ENCODE peak calls at places on chromosome 4, in eight cellular contexts. J is MM.1S, D is neuronal stem cell, H is GM23248, E is HepG2, N is H9, X is GM23338, Y is endothelial cell of umbilical vein. F is an unnamed sample.

GRCh38 chr4:148914734-148915133 is 472.5 kb upstream of the NR3C2 start:
- DNase-seq in X (no peak), D (no peak), N (no peak), Y (no peak), J (no peak), H (no peak), E (no peak), F (no peak)

GRCh38 chr4:1130318-1131186 is 17.2 kb upstream of the RNF212 start:
- DNase-seq in N (peak), E (peak), J (peak), H (peak), X (peak), Y (peak), D (peak), F (peak)

GRCh38 chr4:184528713-184529112 is 54.4 kb upstream of the IRF2 start:
- DNase-seq in H (no peak), N (no peak), E (no peak), X (no peak), J (no peak), Y (no peak), D (no peak), F (no peak)

GRCh38 chr4:167233523-167234387 is 539 bp downstream of the SPOCK3 start:
- DNase-seq in D (peak), E (no peak), Y (peak), J (no peak), N (peak), X (peak), H (peak), F (peak)

GRCh38 chr4:123361195-123361861 is 35.3 kb upstream of the SPRY1 start:
- DNase-seq in J (no peak), X (no peak), H (peak), E (no peak), D (no peak), Y (peak), N (no peak), F (peak)

GRCh38 chr4:94488667-94489066 is 36.9 kb downstream of the PDLIM5 start:
- DNase-seq in H (peak), Y (no peak), N (no peak), E (no peak), X (no peak), D (no peak), J (no peak), F (peak)

GRCh38 chr4:83340692-83341343 is 6.2 kb upstream of the HPSE start:
- DNase-seq in H (no peak), N (no peak), Y (no peak), X (no peak), D (no peak), J (peak), E (no peak), F (no peak)

GRCh38 chr4:56320293-56320692 is 67.0 kb downstream of the AASDH start:
- DNase-seq in Y (no peak), X (no peak), J (no peak), H (peak), N (no peak), D (no peak), E (no peak), F (no peak)

GRCh38 chr4:25725870-25726269 is 70.2 kb downstream of the SLC34A2 start:
- DNase-seq in D (no peak), J (no peak), E (no peak), N (no peak), Y (no peak), X (no peak), H (no peak), F (no peak)

GRCh38 chr4:98688416-98689290 is 30.2 kb upstream of the TSPAN5 start:
- DNase-seq in H (peak), Y (peak), J (peak), X (no peak), D (no peak), N (no peak), E (peak), F (peak)

GRCh38 chr4:153420361-153420760 is 45.8 kb upstream of the TMEM131L start:
- DNase-seq in N (no peak), X (no peak), H (no peak), D (no peak), J (no peak), Y (no peak), E (no peak), F (no peak)

GRCh38 chr4:76559236-76560071 is 124.4 kb downstream of the SHROOM3 start:
- DNase-seq in D (peak), Y (no peak), E (no peak), X (peak), N (no peak), J (no peak), H (no peak), F (no peak)

GRCh38 chr4:149690726-149691125 is 124.9 kb downstream of the IQCM start:
- DNase-seq in Y (no peak), N (no peak), X (peak), E (no peak), H (no peak), J (no peak), D (no peak), F (no peak)

GRCh38 chr4:113442821-113443220 is 318.7 kb downstream of the CAMK2D start:
- DNase-seq in Y (no peak), J (no peak), H (no peak), X (no peak), D (no peak), N (no peak), E (no peak), F (no peak)

GRCh38 chr4:76447326-76447954 is 12.4 kb downstream of the SHROOM3 start:
- DNase-seq in J (no peak), E (no peak), N (no peak), H (peak), Y (peak), D (no peak), X (no peak), F (peak)

GRCh38 chr4:8315343-8316250 is 46.0 kb downstream of the HTRA3 start:
- DNase-seq in D (peak), E (peak), J (peak), Y (peak), X (peak), H (peak), N (peak), F (peak)

GRCh38 chr4:3441501-3442459 is at the start of gene HGFAC:
- DNase-seq in E (peak), Y (no peak), D (no peak), N (no peak), H (peak), J (no peak), X (no peak), F (no peak)

DNA sequence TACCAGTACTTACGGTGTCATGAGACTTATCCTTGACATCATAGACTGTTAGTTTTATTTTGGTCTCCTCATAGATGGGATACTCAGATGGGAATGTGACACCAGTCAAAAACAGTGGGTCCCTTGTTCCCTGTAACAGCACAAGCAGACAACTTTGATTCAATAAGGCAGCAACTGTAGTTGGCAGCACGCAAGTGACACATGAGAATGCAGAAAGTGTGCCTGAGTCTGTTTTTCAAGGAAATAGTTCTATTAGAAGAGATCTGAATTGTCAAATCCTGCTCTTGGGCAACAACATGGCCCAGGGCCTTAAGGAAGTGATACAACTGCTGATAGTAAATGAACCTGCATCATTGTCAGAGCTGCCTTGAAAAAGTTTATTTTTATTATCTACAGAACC is 443.2 kb downstream of the INPP4B start:
- DNase-seq in E (no peak), J (no peak), D (no peak), Y (peak), X (no peak), H (peak), N (no peak), F (no peak)
- H2AFZ ChIP-seq in E (no peak), J (no peak), D (peak), Y (no peak), X (peak), H (peak), N (no peak), F (no peak)

DNA sequence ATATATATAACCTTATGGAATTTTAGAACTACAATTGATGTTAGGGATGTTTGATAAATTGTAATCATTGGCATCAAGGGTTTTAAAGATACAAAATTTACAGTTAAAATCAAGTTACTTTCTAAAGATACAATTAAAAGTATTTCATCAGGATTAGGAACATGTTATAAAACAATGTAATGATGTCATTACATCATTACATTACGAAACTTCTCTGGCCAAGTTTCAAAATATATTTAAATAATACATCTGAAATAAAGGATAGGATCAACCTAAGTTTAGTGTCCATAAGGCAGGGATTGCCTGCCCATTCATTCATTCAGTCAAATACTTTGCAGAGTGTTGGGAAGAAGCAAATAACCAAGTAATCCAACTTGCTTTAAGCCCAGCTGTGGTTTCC is 75.1 kb downstream of the TENM3 start:
- DNase-seq in Y (no peak), D (no peak), X (no peak), J (no peak), N (no peak), H (no peak), E (no peak), F (no peak)
- H2AFZ ChIP-seq in Y (no peak), D (no peak), X (no peak), J (no peak), N (no peak), H (no peak), E (no peak), F (no peak)

GRCh38 chr4:91028223-91028622 is 901.0 kb downstream of the CCSER1 start:
- DNase-seq in J (no peak), N (no peak), Y (no peak), X (no peak), H (no peak), E (no peak), D (no peak), F (no peak)

DNA sequence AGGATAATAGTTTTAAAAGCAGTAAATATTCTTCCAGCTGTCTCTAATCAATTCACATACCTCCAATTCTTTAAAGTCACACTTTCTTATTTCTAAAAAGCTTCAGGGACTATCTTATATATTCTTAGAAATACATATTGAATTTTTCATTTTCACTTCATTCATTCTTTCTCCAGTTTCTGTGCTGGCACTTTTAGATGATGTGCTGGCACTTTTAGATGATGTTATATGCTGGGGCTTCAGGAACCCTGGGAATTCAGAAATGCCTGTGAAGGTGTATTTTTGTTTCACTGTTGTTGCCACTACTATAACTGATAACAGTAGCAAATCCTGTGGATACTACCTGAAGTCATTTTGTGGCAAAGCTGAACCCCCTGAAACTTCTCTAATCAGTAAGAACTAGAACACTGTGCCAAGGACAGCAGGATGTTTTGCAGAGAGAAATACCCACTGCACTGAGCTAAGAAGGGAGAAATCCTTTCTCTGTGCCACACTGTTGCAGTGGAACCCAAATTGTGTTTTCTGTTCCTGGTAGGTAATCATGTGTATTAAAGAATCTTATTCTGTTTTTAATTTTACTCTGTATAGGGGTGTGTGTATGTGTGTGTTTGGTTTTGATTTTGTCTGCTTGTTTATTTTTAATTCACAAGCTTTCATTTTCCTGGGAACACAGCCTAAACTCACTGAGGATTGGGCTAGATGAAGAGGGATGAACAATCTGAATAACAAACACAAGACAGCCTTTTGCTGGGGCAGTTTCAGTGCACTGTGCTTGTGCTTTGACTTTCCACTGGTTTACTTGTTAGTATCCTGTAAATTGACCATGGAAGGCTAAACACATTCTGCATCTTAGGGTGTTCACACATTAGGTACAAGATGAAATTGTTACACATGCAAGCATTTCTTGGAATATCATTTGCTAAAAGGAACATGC is 898.3 kb downstream of the CCSER1 start:
- DNase-seq in J (no peak), D (no peak), X (no peak), Y (no peak), N (no peak), H (no peak), E (no peak), F (no peak)
- H2AFZ ChIP-seq in J (no peak), D (no peak), X (peak), Y (no peak), N (no peak), H (no peak), E (no peak), F (no peak)

GRCh38 chr4:187235456-187236170 is 512.0 kb upstream of the FAT1 start:
- DNase-seq in J (no peak), Y (no peak), X (no peak), D (no peak), N (no peak), H (no peak), E (no peak), F (peak)

GRCh38 chr4:187232796-187233195 is 509.1 kb upstream of the FAT1 start:
- DNase-seq in D (no peak), N (no peak), J (no peak), X (no peak), E (no peak), Y (no peak), H (no peak), F (no peak)

GRCh38 chr4:187232201-187232600 is 508.5 kb upstream of the FAT1 start:
- DNase-seq in Y (no peak), H (no peak), J (no peak), N (no peak), X (no peak), D (no peak), E (no peak), F (no peak)

GRCh38 chr4:187238646-187239045 is 515.0 kb upstream of the FAT1 start:
- DNase-seq in D (no peak), Y (no peak), E (no peak), J (no peak), N (no peak), X (no peak), H (no peak), F (no peak)

DNA sequence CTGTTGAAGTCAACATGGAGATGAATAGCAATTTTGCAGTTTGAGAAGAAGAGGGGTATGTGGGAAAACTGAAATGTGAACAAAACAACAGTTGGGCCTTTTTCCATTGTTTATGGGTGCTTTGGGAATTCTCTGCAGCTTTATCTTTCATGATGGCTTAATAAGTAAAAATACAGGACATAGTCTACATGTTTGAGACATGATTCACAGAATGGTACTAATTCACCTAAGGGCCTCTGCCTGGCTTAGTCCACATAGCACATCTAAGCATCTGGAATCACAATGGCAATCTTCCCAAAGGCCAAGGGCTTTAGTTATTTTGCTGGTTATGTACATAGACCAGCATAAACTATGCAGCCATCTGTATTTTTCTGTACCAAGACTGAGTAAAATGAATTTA is 512.8 kb upstream of the FAT1 start:
- DNase-seq in D (no peak), Y (no peak), J (no peak), X (no peak), H (peak), E (no peak), N (no peak), F (peak)
- H2AFZ ChIP-seq in D (no peak), Y (no peak), J (no peak), X (peak), H (no peak), E (no peak), N (no peak), F (no peak)

DNA sequence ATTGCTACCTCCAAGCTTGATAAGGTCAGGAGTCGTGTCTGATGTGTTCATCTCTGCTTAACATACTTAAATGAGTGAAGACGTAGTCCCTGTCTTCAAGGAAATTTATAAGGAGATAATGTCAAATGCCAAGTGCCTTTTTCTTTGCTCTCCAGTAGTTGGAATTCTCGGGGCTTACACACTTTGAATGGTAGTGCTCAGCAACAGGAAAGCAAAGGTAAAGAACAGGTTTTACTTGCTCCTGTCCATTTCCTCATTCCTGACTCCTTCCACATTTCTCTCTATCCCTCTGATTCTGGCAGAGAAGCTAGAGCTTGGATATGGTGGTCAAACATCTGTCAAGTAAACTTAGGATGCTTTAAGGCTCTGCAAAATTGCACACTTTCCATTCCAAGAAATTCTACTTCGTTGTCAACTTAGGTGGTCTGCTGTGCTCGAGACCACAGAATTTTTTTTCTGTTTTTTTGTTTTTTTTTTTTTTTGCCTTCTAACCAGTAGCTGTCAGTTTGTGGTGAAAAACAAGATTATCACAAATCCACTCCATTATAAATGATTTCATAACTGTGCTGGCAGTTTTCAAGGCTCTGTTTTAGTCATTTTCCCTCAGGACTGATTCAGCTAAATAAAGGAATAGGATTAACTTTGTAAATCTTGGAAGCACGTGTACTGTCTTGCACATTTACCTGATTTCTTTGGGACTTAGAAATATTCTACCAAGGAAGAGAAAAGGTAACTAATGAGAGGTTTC is 180.8 kb upstream of the ANXA3 start:
- DNase-seq in X (peak), J (no peak), H (peak), E (no peak), Y (no peak), D (no peak), N (no peak), F (no peak)
- H2AFZ ChIP-seq in X (no peak), J (no peak), H (no peak), E (no peak), Y (no peak), D (no peak), N (no peak), F (no peak)

GRCh38 chr4:85474818-85475630 is at the start of gene ARHGAP24:
- DNase-seq in H (peak), J (peak), N (peak), Y (peak), X (peak), E (peak), D (peak), F (peak)

GRCh38 chr4:85475631-85476233 is 782 bp downstream of the ARHGAP24 start:
- DNase-seq in D (peak), Y (no peak), X (no peak), N (no peak), H (peak), E (no peak), J (no peak), F (peak)

GRCh38 chr4:85478576-85478975 is 3.6 kb downstream of the ARHGAP24 start:
- DNase-seq in J (no peak), H (peak), D (no peak), Y (no peak), E (no peak), N (no peak), X (no peak), F (peak)

GRCh38 chr4:85474356-85474755 is 594 bp upstream of the ARHGAP24 start:
- DNase-seq in X (no peak), D (no peak), J (no peak), E (no peak), H (no peak), Y (no peak), N (no peak), F (no peak)

DNA sequence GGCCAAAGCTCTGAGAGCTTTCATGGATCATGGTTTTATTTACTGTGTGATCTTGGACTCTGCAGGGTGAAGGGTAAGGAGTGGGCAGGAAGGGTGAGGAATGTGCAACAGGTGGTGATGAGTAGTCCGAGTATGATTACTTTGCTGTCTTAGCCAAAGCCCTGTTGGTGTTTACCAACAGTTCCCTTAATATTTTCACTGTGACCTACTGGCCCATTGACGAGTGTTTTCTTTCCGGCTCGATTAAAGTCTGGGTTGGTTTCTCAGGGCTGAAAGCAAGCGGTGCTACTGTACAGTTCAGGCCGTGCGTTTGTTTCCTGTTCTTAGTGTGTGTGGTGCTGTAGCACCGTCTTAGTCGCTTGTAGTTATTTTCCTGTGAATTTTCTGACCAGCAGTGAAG is 2.6 kb downstream of the ARHGAP24 start:
- DNase-seq in J (no peak), N (no peak), X (no peak), E (no peak), H (peak), Y (no peak), D (no peak), F (peak)
- H2AFZ ChIP-seq in J (no peak), N (no peak), X (no peak), E (no peak), H (peak), Y (no peak), D (no peak), F (no peak)

GRCh38 chr4:165464813-165465381 is 86.1 kb downstream of the CPE start:
- DNase-seq in D (peak), X (peak), N (no peak), J (peak), H (peak), E (peak), Y (peak), F (peak)
- H2AFZ ChIP-seq in D (peak), X (peak), N (no peak), J (peak), H (peak), E (no peak), Y (peak), F (no peak)